ENCODE peak calls at places on chromosomes 5 and 9, in seven cellular contexts. One of them, this sample, is unnamed.

GRCh38 chr5:168262042-168262743 is 29.3 kb upstream of the WWC1 start:
- DNase-seq in NCI-H2081 treated with DMSO at 0.1 percent for 48 hours: no peak
- DNase-seq in stimulated activated CD4-positive, alpha-beta T cell treated with anti-CD3 and anti-CD28 coated beads, Interleukin-4, amount 100 ng/mL, for 1 hour: no peak
- DNase-seq in HT1080: no peak
- DNase-seq in NCI-H748 treated with DMSO at 0.1 percent for 48 hours: no peak
- DNase-seq in activated effector memory CD4-positive, alpha-beta T cell treated with Interleukin-2 at 50 U/mL for 16 hours: no peak
- DNase-seq in GM04504: no peak
- DNase-seq in this sample: no peak

GRCh38 chr5:96614110-96614691 is 48.0 kb upstream of the CAST start:
- DNase-seq in activated effector memory CD4-positive, alpha-beta T cell treated with Interleukin-2 at 50 U/mL for 16 hours: no peak
- DNase-seq in NCI-H748 treated with DMSO at 0.1 percent for 48 hours: peak
- DNase-seq in GM04504: peak
- DNase-seq in stimulated activated CD4-positive, alpha-beta T cell treated with anti-CD3 and anti-CD28 coated beads, Interleukin-4, amount 100 ng/mL, for 1 hour: peak
- DNase-seq in HT1080: peak
- DNase-seq in NCI-H2081 treated with DMSO at 0.1 percent for 48 hours: peak
- DNase-seq in this sample: peak

GRCh38 chr5:179113143-179113530 is 53.0 kb downstream of the ZNF354C start:
- DNase-seq in GM04504: no peak
- DNase-seq in HT1080: no peak
- DNase-seq in activated effector memory CD4-positive, alpha-beta T cell treated with Interleukin-2 at 50 U/mL for 16 hours: no peak
- DNase-seq in stimulated activated CD4-positive, alpha-beta T cell treated with anti-CD3 and anti-CD28 coated beads, Interleukin-4, amount 100 ng/mL, for 1 hour: no peak
- DNase-seq in NCI-H2081 treated with DMSO at 0.1 percent for 48 hours: no peak
- DNase-seq in NCI-H748 treated with DMSO at 0.1 percent for 48 hours: no peak
- DNase-seq in this sample: no peak

GRCh38 chr5:36496471-36496870 is 109.9 kb upstream of the SLC1A3 start:
- DNase-seq in stimulated activated CD4-positive, alpha-beta T cell treated with anti-CD3 and anti-CD28 coated beads, Interleukin-4, amount 100 ng/mL, for 1 hour: no peak
- DNase-seq in NCI-H748 treated with DMSO at 0.1 percent for 48 hours: no peak
- DNase-seq in GM04504: no peak
- DNase-seq in NCI-H2081 treated with DMSO at 0.1 percent for 48 hours: no peak
- DNase-seq in HT1080: no peak
- DNase-seq in activated effector memory CD4-positive, alpha-beta T cell treated with Interleukin-2 at 50 U/mL for 16 hours: no peak
- DNase-seq in this sample: no peak

GRCh38 chr5:55338810-55339243 is 31.0 kb downstream of the MTREX start:
- DNase-seq in activated effector memory CD4-positive, alpha-beta T cell treated with Interleukin-2 at 50 U/mL for 16 hours: no peak
- DNase-seq in HT1080: no peak
- DNase-seq in stimulated activated CD4-positive, alpha-beta T cell treated with anti-CD3 and anti-CD28 coated beads, Interleukin-4, amount 100 ng/mL, for 1 hour: peak
- DNase-seq in GM04504: no peak
- DNase-seq in NCI-H2081 treated with DMSO at 0.1 percent for 48 hours: no peak
- DNase-seq in NCI-H748 treated with DMSO at 0.1 percent for 48 hours: no peak
- DNase-seq in this sample: no peak

GRCh38 chr5:15993934-15994333 is 185.7 kb downstream of the MARCHF11 start:
- DNase-seq in NCI-H748 treated with DMSO at 0.1 percent for 48 hours: no peak
- DNase-seq in activated effector memory CD4-positive, alpha-beta T cell treated with Interleukin-2 at 50 U/mL for 16 hours: no peak
- DNase-seq in HT1080: peak
- DNase-seq in NCI-H2081 treated with DMSO at 0.1 percent for 48 hours: no peak
- DNase-seq in stimulated activated CD4-positive, alpha-beta T cell treated with anti-CD3 and anti-CD28 coated beads, Interleukin-4, amount 100 ng/mL, for 1 hour: no peak
- DNase-seq in GM04504: no peak
- DNase-seq in this sample: no peak

GRCh38 chr5:175797521-175798038 is 73.8 kb upstream of the CPLX2 start:
- DNase-seq in activated effector memory CD4-positive, alpha-beta T cell treated with Interleukin-2 at 50 U/mL for 16 hours: no peak
- DNase-seq in stimulated activated CD4-positive, alpha-beta T cell treated with anti-CD3 and anti-CD28 coated beads, Interleukin-4, amount 100 ng/mL, for 1 hour: no peak
- DNase-seq in GM04504: no peak
- DNase-seq in NCI-H748 treated with DMSO at 0.1 percent for 48 hours: peak
- DNase-seq in HT1080: no peak
- DNase-seq in NCI-H2081 treated with DMSO at 0.1 percent for 48 hours: peak
- DNase-seq in this sample: no peak

GRCh38 chr9:136648746-136649145 is 14.0 kb upstream of the EGFL7 start:
- DNase-seq in activated effector memory CD4-positive, alpha-beta T cell treated with Interleukin-2 at 50 U/mL for 16 hours: no peak
- DNase-seq in HT1080: no peak
- DNase-seq in GM04504: no peak
- DNase-seq in NCI-H2081 treated with DMSO at 0.1 percent for 48 hours: no peak
- DNase-seq in NCI-H748 treated with DMSO at 0.1 percent for 48 hours: no peak
- DNase-seq in stimulated activated CD4-positive, alpha-beta T cell treated with anti-CD3 and anti-CD28 coated beads, Interleukin-4, amount 100 ng/mL, for 1 hour: no peak
- DNase-seq in this sample: no peak

GRCh38 chr5:61450170-61450815 is 118.2 kb downstream of the ZSWIM6 start:
- DNase-seq in NCI-H2081 treated with DMSO at 0.1 percent for 48 hours: no peak
- DNase-seq in stimulated activated CD4-positive, alpha-beta T cell treated with anti-CD3 and anti-CD28 coated beads, Interleukin-4, amount 100 ng/mL, for 1 hour: no peak
- DNase-seq in HT1080: peak
- DNase-seq in GM04504: peak
- DNase-seq in NCI-H748 treated with DMSO at 0.1 percent for 48 hours: no peak
- DNase-seq in activated effector memory CD4-positive, alpha-beta T cell treated with Interleukin-2 at 50 U/mL for 16 hours: no peak
- DNase-seq in this sample: peak

GRCh38 chr5:5891350-5891749 is 468.9 kb downstream of the ICE1 start:
- DNase-seq in NCI-H2081 treated with DMSO at 0.1 percent for 48 hours: no peak
- DNase-seq in stimulated activated CD4-positive, alpha-beta T cell treated with anti-CD3 and anti-CD28 coated beads, Interleukin-4, amount 100 ng/mL, for 1 hour: no peak
- DNase-seq in activated effector memory CD4-positive, alpha-beta T cell treated with Interleukin-2 at 50 U/mL for 16 hours: no peak
- DNase-seq in GM04504: no peak
- DNase-seq in HT1080: peak
- DNase-seq in NCI-H748 treated with DMSO at 0.1 percent for 48 hours: no peak
- DNase-seq in this sample: no peak

GRCh38 chr5:179274321-179275315 is 70.6 kb downstream of the ADAMTS2 start:
- DNase-seq in activated effector memory CD4-positive, alpha-beta T cell treated with Interleukin-2 at 50 U/mL for 16 hours: no peak
- DNase-seq in HT1080: no peak
- DNase-seq in NCI-H2081 treated with DMSO at 0.1 percent for 48 hours: no peak
- DNase-seq in GM04504: no peak
- DNase-seq in NCI-H748 treated with DMSO at 0.1 percent for 48 hours: no peak
- DNase-seq in stimulated activated CD4-positive, alpha-beta T cell treated with anti-CD3 and anti-CD28 coated beads, Interleukin-4, amount 100 ng/mL, for 1 hour: no peak
- DNase-seq in this sample: no peak

This sample was measured in HFF-Myc.